ENCODE peak calls at places on chromosome 15, in six cellular contexts. W is GM12878, P is SK-N-SH, Q is K562, L is HepG2, Y is H1. D is an unnamed sample.

GRCh38 chr15:47991376-47991775 is 129.4 kb upstream of the SLC24A5 start:
- DNase-seq in W (no peak), P (no peak), Q (no peak), Y (no peak), L (no peak), D (no peak)

GRCh38 chr15:82081904-82082810 is 36.3 kb upstream of the MEX3B start:
- DNase-seq in W (no peak), Y (peak; percentile 67), Q (peak; percentile 38), P (peak; percentile 43), L (no peak), D (no peak)

GRCh38 chr15:41501191-41501917 is 7.7 kb downstream of the ITPKA start:
- DNase-seq in W (no peak), P (peak; percentile 75), Q (no peak), Y (peak; percentile 66), L (no peak), D (no peak)

GRCh38 chr15:101168463-101168824 is 83.4 kb downstream of the CHSY1 start:
- DNase-seq in W (no peak), Y (no peak), L (no peak), Q (no peak), P (no peak), D (no peak)

GRCh38 chr15:54820811-54821210 is 375.9 kb downstream of the RSL24D1 start:
- DNase-seq in Y (no peak), P (no peak), Q (no peak), L (no peak), W (no peak), D (no peak)

GRCh38 chr15:93974804-93975481 is 256.4 kb upstream of the MCTP2 start:
- DNase-seq in W (no peak), L (peak; percentile 22), P (peak; percentile 16), Q (no peak), Y (no peak), D (peak; percentile 2)

GRCh38 chr15:41572866-41573265 is 13.9 kb downstream of the TYRO3 start:
- DNase-seq in P (no peak), W (no peak), Q (no peak), Y (no peak), L (no peak), D (no peak)

GRCh38 chr15:81491414-81492101 is 117.5 kb upstream of the TMC3 start:
- DNase-seq in W (no peak), Q (no peak), P (no peak), Y (no peak), L (no peak), D (no peak)

GRCh38 chr15:97319316-97319715 is 641.2 kb upstream of the ARRDC4 start:
- DNase-seq in P (no peak), Q (no peak), Y (no peak), W (no peak), L (no peak), D (no peak)

GRCh38 chr15:96893159-96893906 is 562.8 kb downstream of the NR2F2 start:
- DNase-seq in L (no peak), Q (no peak), Y (no peak), P (no peak), W (no peak), D (no peak)

GRCh38 chr15:68382286-68383007 is 49.5 kb downstream of the ITGA11 start:
- DNase-seq in Q (no peak), P (no peak), Y (peak; percentile 11), L (no peak), W (no peak), D (no peak)

GRCh38 chr15:72380743-72381142 is 4.9 kb upstream of the HEXA start:
- DNase-seq in L (no peak), W (no peak), Y (no peak), P (no peak), Q (no peak), D (no peak)

GRCh38 chr15:27865323-27865922 is 233.7 kb downstream of the OCA2 start:
- DNase-seq in P (no peak), L (no peak), W (no peak), Y (peak; percentile 36), Q (no peak), D (no peak)

GRCh38 chr15:63189955-63190691 is 717 bp downstream of the RAB8B start:
- DNase-seq in L (no peak), P (no peak), W (no peak), Q (no peak), Y (no peak), D (no peak)

GRCh38 chr15:60022379-60022741 is 18.2 kb downstream of the FOXB1 start:
- DNase-seq in L (no peak), Y (no peak), W (no peak), Q (no peak), P (no peak), D (no peak)

GRCh38 chr15:34799149-34799824 is 3.9 kb upstream of the ACTC1 start:
- DNase-seq in L (no peak), Q (peak; percentile 35), W (no peak), Y (peak; percentile 55), P (peak; percentile 83), D (no peak)

GRCh38 chr15:101242160-101242998 is 9.5 kb downstream of the CHSY1 start:
- DNase-seq in P (no peak), Q (no peak), Y (no peak), L (no peak), W (peak; percentile 74), D (no peak)

GRCh38 chr15:94792166-94792565 is 560.8 kb downstream of the MCTP2 start:
- DNase-seq in Q (no peak), W (no peak), L (no peak), Y (no peak), P (no peak), D (no peak)

GRCh38 chr15:25058080-25058785 is 103.4 kb downstream of the SNRPN start:
- DNase-seq in P (no peak), W (no peak), L (no peak), Q (no peak), Y (peak; percentile 33), D (no peak)

GRCh38 chr15:73389971-73390544 is 21.3 kb upstream of the HCN4 start:
- DNase-seq in P (no peak), L (peak; percentile 43), W (no peak), Y (no peak), Q (no peak), D (no peak)

GRCh38 chr15:61621146-61621545 is 392.0 kb upstream of the RORA start:
- DNase-seq in P (peak; percentile 61), Y (peak; percentile 57), Q (peak; percentile 79), W (no peak), L (peak; percentile 6), D (no peak)

GRCh38 chr15:26889298-26889898 is 22.5 kb downstream of the GABRA5 start:
- DNase-seq in Y (peak; percentile 76), W (peak; percentile 23), P (peak; percentile 57), L (peak; percentile 53), Q (peak; percentile 44), D (peak; percentile 62)

GRCh38 chr15:63501256-63502089 is 2.9 kb upstream of the USP3 start:
- DNase-seq in Y (no peak), P (no peak), Q (no peak), W (no peak), L (peak; percentile 38), D (no peak)

GRCh38 chr15:100786901-100787566 is 92.6 kb upstream of the ALDH1A3 start:
- DNase-seq in Q (no peak), Y (peak; percentile 38), P (no peak), L (no peak), W (no peak), D (no peak)

GRCh38 chr15:47802216-47802615 is 84.9 kb downstream of the SEMA6D start:
- DNase-seq in Q (no peak), W (no peak), L (no peak), Y (no peak), P (no peak), D (no peak)

GRCh38 chr15:101122806-101123205 is 129.0 kb downstream of the CHSY1 start:
- DNase-seq in W (no peak), L (no peak), Y (no peak), Q (no peak), P (no peak), D (no peak)

GRCh38 chr15:38323895-38324294 is 71.3 kb downstream of the SPRED1 start:
- DNase-seq in Y (no peak), L (no peak), Q (no peak), W (no peak), P (no peak), D (no peak)

GRCh38 chr15:69085325-69086081 is 71.0 kb downstream of the NOX5 start:
- DNase-seq in Q (no peak), Y (no peak), L (no peak), W (no peak), P (no peak), D (no peak)

GRCh38 chr15:74873756-74874424 is 725 bp upstream of the SCAMP2 start:
- DNase-seq in P (peak; percentile 54), Q (peak; percentile 48), L (peak; percentile 34), Y (no peak), W (no peak), D (no peak)

GRCh38 chr15:43534897-43535296 is 17.5 kb downstream of the MAP1A start:
- DNase-seq in L (no peak), Y (no peak), W (no peak), P (no peak), Q (no peak), D (no peak)

GRCh38 chr15:43541785-43542184 is 24.4 kb downstream of the MAP1A start:
- DNase-seq in P (no peak), W (no peak), Y (no peak), Q (no peak), L (no peak), D (no peak)

GRCh38 chr15:43538091-43538490 is 20.7 kb downstream of the MAP1A start:
- DNase-seq in L (no peak), P (no peak), W (no peak), Y (no peak), Q (no peak), D (no peak)
- TF ChIP-seq SIN3A in L (no peak), P (no peak), W (no peak), Y (no peak), Q (no peak), D (no peak)

DNA sequence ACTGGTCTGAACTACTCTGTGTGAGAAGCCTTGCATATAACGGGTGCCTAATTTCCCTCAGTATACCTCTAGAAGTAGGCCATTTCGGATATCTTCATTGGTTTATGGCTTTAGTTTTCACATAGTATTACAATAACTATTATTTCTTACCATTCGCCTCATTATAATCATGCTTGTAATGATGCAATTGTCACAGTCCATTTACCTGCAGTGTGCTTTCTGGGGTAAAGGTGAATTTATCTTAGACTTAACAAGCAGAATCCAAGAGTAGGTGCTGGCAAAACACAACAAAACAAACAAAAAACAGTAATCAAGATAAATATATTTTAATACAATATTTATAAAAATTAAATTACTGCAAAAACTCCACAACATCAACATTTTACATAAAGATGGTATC is 246.0 kb downstream of the WDR72 start:
- DNase-seq in Q (no peak), L (no peak), W (no peak), Y (no peak), P (no peak), D (no peak)
- TF ChIP-seq YY1 in Q (no peak), L (no peak), W (no peak), Y (no peak), P (no peak), D (no peak)

DNA sequence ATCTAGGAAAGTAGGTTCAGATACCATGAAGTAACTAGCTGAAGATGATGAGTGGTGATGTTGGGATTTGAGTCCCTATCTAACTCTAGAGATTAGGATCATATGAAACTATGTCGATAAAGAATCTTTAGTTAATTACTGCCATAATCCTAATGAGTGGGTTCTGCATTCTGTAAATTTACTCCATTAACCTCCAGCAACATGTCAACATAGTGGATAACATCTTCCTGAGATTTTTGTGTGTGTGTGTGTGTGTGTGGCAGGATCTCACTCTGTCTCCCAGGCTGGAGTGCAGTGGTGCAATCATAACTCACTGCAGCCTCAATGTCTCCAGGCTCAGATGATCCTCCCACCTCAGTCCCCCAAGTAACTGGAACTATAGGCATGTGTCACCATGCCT is 272.9 kb upstream of the DPH6 start:
- DNase-seq in W (no peak), Q (no peak), L (no peak), Y (no peak), P (no peak), D (no peak)
- TF ChIP-seq SIN3A in W (no peak), Q (no peak), L (no peak), Y (no peak), P (no peak), D (no peak)

GRCh38 chr15:90990446-90990845 is 3.9 kb downstream of the PRC1 start:
- DNase-seq in L (no peak), Q (no peak), P (no peak), Y (no peak), W (no peak), D (no peak)
- TF ChIP-seq YY1 in L (no peak), Q (no peak), P (no peak), Y (no peak), W (no peak), D (no peak)